ENCODE peak calls at places on chromosomes 6 and 20, in six cellular contexts. One of them, this sample, is unnamed.

GRCh38 chr6:135180458-135181332 is at the start of gene MYB:
- DNase-seq in SJSA1: no peak
- DNase-seq in IMR-90: peak; percentile 38
- DNase-seq in pancreas: peak; percentile 75
- DNase-seq in K562: peak; percentile 92
- DNase-seq in upper lobe of right lung: peak; percentile 80
- DNase-seq in this sample: no peak

GRCh38 chr20:36827541-36828279 is 48.2 kb upstream of the TLDC2 start:
- DNase-seq in upper lobe of right lung: no peak
- DNase-seq in IMR-90: no peak
- DNase-seq in K562: no peak
- DNase-seq in pancreas: no peak
- DNase-seq in SJSA1: no peak
- DNase-seq in this sample: no peak

GRCh38 chr6:77740380-77740779 is 87.5 kb downstream of the MEI4 start:
- DNase-seq in IMR-90: peak; percentile 8
- DNase-seq in pancreas: no peak
- DNase-seq in upper lobe of right lung: no peak
- DNase-seq in SJSA1: no peak
- DNase-seq in K562: peak; percentile 9
- DNase-seq in this sample: no peak

GRCh38 chr6:45741437-45742166 is 274.1 kb downstream of the CLIC5 start:
- DNase-seq in upper lobe of right lung: no peak
- DNase-seq in K562: no peak
- DNase-seq in pancreas: no peak
- DNase-seq in SJSA1: no peak
- DNase-seq in IMR-90: peak; percentile 44
- DNase-seq in this sample: no peak

GRCh38 chr20:56373942-56374341 is 15.2 kb downstream of the FAM210B start:
- DNase-seq in upper lobe of right lung: no peak
- DNase-seq in pancreas: no peak
- DNase-seq in SJSA1: no peak
- DNase-seq in IMR-90: peak; percentile 98
- DNase-seq in K562: peak; percentile 18
- DNase-seq in this sample: no peak

GRCh38 chr20:39825950-39826349 is 863.1 kb downstream of the MAFB start:
- DNase-seq in pancreas: no peak
- DNase-seq in IMR-90: peak; percentile 13
- DNase-seq in K562: no peak
- DNase-seq in upper lobe of right lung: no peak
- DNase-seq in SJSA1: no peak
- DNase-seq in this sample: no peak

GRCh38 chr6:152127429-152128165 is 320.1 kb downstream of the ESR1 start:
- DNase-seq in upper lobe of right lung: no peak
- DNase-seq in pancreas: no peak
- DNase-seq in IMR-90: no peak
- DNase-seq in SJSA1: no peak
- DNase-seq in K562: no peak
- DNase-seq in this sample: no peak

GRCh38 chr20:62088258-62089127 is 22.8 kb upstream of the TAF4 start:
- DNase-seq in IMR-90: peak; percentile 99
- DNase-seq in pancreas: no peak
- DNase-seq in SJSA1: peak; percentile 84
- DNase-seq in upper lobe of right lung: no peak
- DNase-seq in K562: peak; percentile 72
- DNase-seq in this sample: no peak

GRCh38 chr6:54254886-54255285 is 53.4 kb upstream of the TINAG start:
- DNase-seq in K562: no peak
- DNase-seq in pancreas: no peak
- DNase-seq in upper lobe of right lung: no peak
- DNase-seq in IMR-90: no peak
- DNase-seq in SJSA1: no peak
- DNase-seq in this sample: no peak

GRCh38 chr20:51350941-51351631 is 191.4 kb downstream of the NFATC2 start:
- DNase-seq in pancreas: no peak
- DNase-seq in SJSA1: no peak
- DNase-seq in K562: no peak
- DNase-seq in upper lobe of right lung: no peak
- DNase-seq in IMR-90: peak; percentile 95
- DNase-seq in this sample: no peak

GRCh38 chr20:51640743-51641142 is 98.2 kb upstream of the NFATC2 start:
- DNase-seq in SJSA1: no peak
- DNase-seq in upper lobe of right lung: no peak
- DNase-seq in pancreas: no peak
- DNase-seq in IMR-90: peak; percentile 84
- DNase-seq in K562: no peak
- DNase-seq in this sample: no peak

GRCh38 chr6:157586088-157586414 is 205.1 kb downstream of the ZDHHC14 start:
- DNase-seq in upper lobe of right lung: no peak
- DNase-seq in K562: no peak
- DNase-seq in pancreas: no peak
- DNase-seq in SJSA1: no peak
- DNase-seq in IMR-90: no peak
- DNase-seq in this sample: no peak

GRCh38 chr20:16904751-16905150 is 156.6 kb downstream of the OTOR start:
- DNase-seq in pancreas: no peak
- DNase-seq in upper lobe of right lung: no peak
- DNase-seq in IMR-90: no peak
- DNase-seq in K562: no peak
- DNase-seq in SJSA1: no peak
- DNase-seq in this sample: no peak

GRCh38 chr20:8964944-8965562 is 103.8 kb upstream of the PLCB4 start:
- DNase-seq in upper lobe of right lung: no peak
- DNase-seq in IMR-90: no peak
- DNase-seq in K562: no peak
- DNase-seq in SJSA1: no peak
- DNase-seq in pancreas: no peak
- DNase-seq in this sample: no peak

GRCh38 chr6:160227038-160227768 is 31.4 kb downstream of the SLC22A2 start:
- DNase-seq in upper lobe of right lung: no peak
- DNase-seq in SJSA1: no peak
- DNase-seq in pancreas: no peak
- DNase-seq in IMR-90: no peak
- DNase-seq in K562: no peak
- DNase-seq in this sample: no peak

GRCh38 chr20:38725959-38726848 is 1.9 kb downstream of the SLC32A1 start:
- DNase-seq in upper lobe of right lung: no peak
- DNase-seq in pancreas: peak; percentile 70
- DNase-seq in K562: peak; percentile 68
- DNase-seq in SJSA1: peak; percentile 62
- DNase-seq in IMR-90: peak; percentile 11
- DNase-seq in this sample: no peak

GRCh38 chr20:64057628-64058498 is 5.1 kb upstream of the TCEA2 start:
- DNase-seq in upper lobe of right lung: peak; percentile 87
- DNase-seq in SJSA1: peak; percentile 90
- DNase-seq in IMR-90: peak; percentile 40
- DNase-seq in pancreas: no peak
- DNase-seq in K562: peak; percentile 87
- DNase-seq in this sample: no peak

GRCh38 chr20:61970357-61970756 is 95.3 kb downstream of the TAF4 start:
- DNase-seq in upper lobe of right lung: no peak
- DNase-seq in SJSA1: no peak
- DNase-seq in pancreas: no peak
- DNase-seq in K562: no peak
- DNase-seq in IMR-90: no peak
- DNase-seq in this sample: no peak

GRCh38 chr20:32512047-32512385 is 73.1 kb downstream of the NOL4L start:
- DNase-seq in SJSA1: no peak
- DNase-seq in K562: no peak
- DNase-seq in pancreas: no peak
- DNase-seq in IMR-90: no peak
- DNase-seq in upper lobe of right lung: no peak
- DNase-seq in this sample: no peak

GRCh38 chr20:10357974-10358373 is 76.0 kb downstream of the MKKS start:
- DNase-seq in SJSA1: no peak
- DNase-seq in IMR-90: peak; percentile 17
- DNase-seq in upper lobe of right lung: no peak
- DNase-seq in pancreas: no peak
- DNase-seq in K562: no peak
- DNase-seq in this sample: no peak

GRCh38 chr6:151690768-151691562 is 116.5 kb upstream of the ESR1 start:
- DNase-seq in pancreas: no peak
- DNase-seq in upper lobe of right lung: no peak
- DNase-seq in IMR-90: no peak
- DNase-seq in K562: no peak
- DNase-seq in SJSA1: no peak
- DNase-seq in this sample: no peak

GRCh38 chr6:34534656-34535055 is 21.5 kb downstream of the SPDEF start:
- DNase-seq in pancreas: peak; percentile 63
- DNase-seq in K562: no peak
- DNase-seq in upper lobe of right lung: no peak
- DNase-seq in SJSA1: no peak
- DNase-seq in IMR-90: no peak
- DNase-seq in this sample: no peak
- H3K27ac ChIP-seq in pancreas: no peak overlapping the region
- H3K27ac ChIP-seq in K562: no peak overlapping the region
- H3K27ac ChIP-seq in upper lobe of right lung: no peak overlapping the region
- H3K27ac ChIP-seq in SJSA1: no peak overlapping the region
- H3K27ac ChIP-seq in IMR-90: no peak overlapping the region
- H3K27ac ChIP-seq in this sample: no peak overlapping the region

DNA sequence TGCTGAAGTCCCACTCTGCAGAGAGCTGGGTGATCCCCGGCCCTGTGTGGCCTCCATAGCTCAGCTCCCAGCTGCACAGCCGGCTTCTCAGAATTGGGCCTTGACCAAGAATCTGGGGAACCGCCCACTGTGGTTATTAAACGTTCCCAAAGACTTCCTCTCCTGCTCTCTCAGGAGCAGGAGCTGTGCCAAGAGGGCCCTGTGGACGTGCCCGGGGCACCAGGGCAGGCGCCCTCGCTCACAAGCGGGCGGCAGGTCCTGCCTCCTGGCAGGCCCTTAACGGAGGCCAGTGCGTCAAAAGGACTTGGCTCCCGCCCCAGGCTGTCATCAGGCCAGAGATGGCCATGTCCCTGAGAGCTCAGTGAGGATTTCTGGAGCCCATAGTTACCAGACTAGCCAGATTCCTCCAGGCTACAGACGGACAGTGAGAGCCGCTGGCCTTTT is 30.4 kb downstream of the ZC3H12D start:
- DNase-seq in IMR-90: peak; percentile 84
- DNase-seq in upper lobe of right lung: peak; percentile 97
- DNase-seq in SJSA1: peak; percentile 79
- DNase-seq in pancreas: peak; percentile 98
- DNase-seq in K562: no peak
- DNase-seq in this sample: no peak
- H3K4me3 ChIP-seq in IMR-90: no peak overlapping the region
- H3K4me3 ChIP-seq in upper lobe of right lung: no peak overlapping the region
- H3K4me3 ChIP-seq in SJSA1: no peak overlapping the region
- H3K4me3 ChIP-seq in pancreas: no peak overlapping the region
- H3K4me3 ChIP-seq in K562: no peak overlapping the region
- H3K4me3 ChIP-seq in this sample: no peak overlapping the region

GRCh38 chr6:2943564-2943955 is 27.8 kb downstream of the SERPINB6 start:
- DNase-seq in K562: no peak
- DNase-seq in pancreas: no peak
- DNase-seq in IMR-90: no peak
- DNase-seq in SJSA1: peak; percentile 19
- DNase-seq in upper lobe of right lung: no peak
- DNase-seq in this sample: no peak
- H3K27ac ChIP-seq in K562: no peak overlapping the region
- H3K27ac ChIP-seq in pancreas: no peak overlapping the region
- H3K27ac ChIP-seq in IMR-90: no peak overlapping the region
- H3K27ac ChIP-seq in SJSA1: no peak overlapping the region
- H3K27ac ChIP-seq in upper lobe of right lung: no peak overlapping the region
- H3K27ac ChIP-seq in this sample: peak overlapping the region; percentile 34

DNA sequence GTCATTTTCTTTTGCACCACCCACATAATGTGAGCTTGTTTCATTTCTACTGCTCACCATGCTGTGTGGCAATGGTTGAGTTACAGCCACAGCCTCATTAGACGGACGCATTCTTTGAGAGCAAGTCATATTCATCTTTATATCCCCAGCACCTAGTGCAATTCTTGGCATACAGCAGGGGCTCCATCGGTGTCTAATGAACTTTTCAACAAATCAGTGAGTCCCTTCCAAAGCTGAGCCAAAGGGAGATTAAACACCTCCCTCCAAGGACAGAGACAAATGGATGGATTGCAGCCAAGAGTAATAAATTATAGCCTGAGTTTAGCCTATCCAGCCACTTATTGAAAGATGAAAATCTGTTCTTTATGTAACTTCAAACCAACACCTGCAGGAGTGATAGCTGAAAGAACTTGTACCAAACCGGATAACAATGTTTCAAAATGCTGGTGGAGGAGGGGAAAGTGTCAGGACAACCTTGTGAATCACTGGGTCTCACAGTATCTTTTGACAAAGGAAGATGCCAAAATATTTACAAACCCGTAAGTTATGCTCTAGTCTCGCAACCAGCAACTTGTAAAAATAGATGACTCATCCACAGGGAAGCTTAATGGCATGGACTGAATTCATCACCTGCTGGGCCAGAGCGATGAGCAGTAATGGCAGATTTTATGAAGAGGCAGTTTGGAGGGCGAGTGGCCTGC is 139.0 kb downstream of the PXDC1 start:
- DNase-seq in K562: no peak
- DNase-seq in IMR-90: peak; percentile 85
- DNase-seq in SJSA1: peak; percentile 63
- DNase-seq in pancreas: no peak
- DNase-seq in upper lobe of right lung: no peak
- DNase-seq in this sample: no peak
- H3K4me3 ChIP-seq in K562: no peak overlapping the region
- H3K4me3 ChIP-seq in IMR-90: no peak overlapping the region
- H3K4me3 ChIP-seq in SJSA1: no peak overlapping the region
- H3K4me3 ChIP-seq in pancreas: no peak overlapping the region
- H3K4me3 ChIP-seq in upper lobe of right lung: no peak overlapping the region
- H3K4me3 ChIP-seq in this sample: no peak overlapping the region

This sample was measured in esophagus squamous epithelium.